ENCODE peak calls at places on chromosome 1, in eight cellular contexts. E is fibroblast of the conjunctiva; T is activated CD4-positive, alpha-beta T cell treated with anti-CD3 and anti-CD28 coated beads for 36 hours; L is NCI-H748 treated with DMSO at 0.1 percent for 48 hours; V is naive thymus-derived CD4-positive, alpha-beta T cell; S is pulmonary artery endothelial cell; C is pancreas; W is effector CD4-positive, alpha-beta T cell. M is an unnamed sample.

GRCh38 chr1:200780545-200781444 is 42.1 kb downstream of the CAMSAP2 start:
- DNase-seq in E (no peak), T (no peak), L (no peak), V (no peak), S (no peak), C (no peak), W (no peak), M (no peak)

GRCh38 chr1:1067284-1068076 is 6.6 kb downstream of the RNF223 start:
- DNase-seq in E (no peak), T (peak), L (no peak), V (peak), S (no peak), C (no peak), W (no peak), M (no peak)

GRCh38 chr1:229710746-229711145 is 84.7 kb downstream of the URB2 start:
- DNase-seq in E (no peak), T (no peak), L (no peak), V (no peak), S (no peak), C (no peak), W (no peak), M (no peak)

GRCh38 chr1:169112241-169112640 is 5.8 kb downstream of the ATP1B1 start:
- DNase-seq in E (no peak), T (no peak), L (no peak), V (no peak), S (no peak), C (peak), W (no peak), M (no peak)

GRCh38 chr1:179269071-179269470 is 24.5 kb upstream of the SOAT1 start:
- DNase-seq in E (no peak), T (no peak), L (no peak), V (no peak), S (no peak), C (no peak), W (no peak), M (no peak)

GRCh38 chr1:59107516-59107915 is 189.4 kb upstream of the FGGY start:
- DNase-seq in E (peak), T (no peak), L (no peak), V (no peak), S (no peak), C (no peak), W (no peak), M (no peak)

GRCh38 chr1:195954848-195955247 is 653.4 kb downstream of the KCNT2 start:
- DNase-seq in E (no peak), T (no peak), L (no peak), V (no peak), S (no peak), C (no peak), W (no peak), M (no peak)

GRCh38 chr1:119294728-119295127 is 73.9 kb upstream of the HAO2 start:
- DNase-seq in E (no peak), T (no peak), L (no peak), V (no peak), S (no peak), C (no peak), W (no peak), M (no peak)

GRCh38 chr1:101028466-101028865 is 2.9 kb upstream of the DPH5 start:
- DNase-seq in E (no peak), T (no peak), L (no peak), V (no peak), S (no peak), C (no peak), W (no peak), M (no peak)